ENCODE peak calls at places on chromosomes 11 and 22, in eight cellular contexts. R is PC-3, V is endothelial cell of umbilical vein, X is kidney, Y is neural progenitor cell, S is SK-N-SH, G is HCT116, D is H9. L is an unnamed sample.

GRCh38 chr11:105181100-105181499 is 41.5 kb upstream of the CARD18 start:
- DNase-seq in R (peak; percentile 59), V (peak; percentile 83), X (no peak), Y (no peak), S (no peak), G (no peak), D (no peak), L (no peak)

GRCh38 chr11:12113294-12113693 is 2.9 kb downstream of the MICAL2 start:
- DNase-seq in R (no peak), V (no peak), X (no peak), Y (no peak), S (no peak), G (no peak), D (no peak), L (no peak)

GRCh38 chr11:45266693-45267451 is 19.3 kb downstream of the SYT13 start:
- DNase-seq in R (no peak), V (no peak), X (no peak), Y (peak; percentile 52), S (no peak), G (no peak), D (peak; percentile 78), L (peak; percentile 88)

GRCh38 chr11:131392528-131393255 is 22.3 kb downstream of the NTM start:
- DNase-seq in R (peak; percentile 9), V (no peak), X (no peak), Y (peak; percentile 63), S (no peak), G (no peak), D (peak; percentile 59), L (peak; percentile 78)

GRCh38 chr11:10927533-10927932 is 69.7 kb upstream of the ZBED5 start:
- DNase-seq in R (peak; percentile 84), V (no peak), X (no peak), Y (no peak), S (no peak), G (no peak), D (no peak), L (no peak)

GRCh38 chr11:118436639-118437045 is 350 bp downstream of the KMT2A start:
- DNase-seq in R (peak; percentile 15), V (no peak), X (peak; percentile 85), Y (no peak), S (no peak), G (no peak), D (peak; percentile 37), L (peak; percentile 73)

GRCh38 chr11:69297926-69298777 is 4.2 kb downstream of the MYEOV start:
- DNase-seq in R (peak; percentile 95), V (peak; percentile 84), X (peak; percentile 96), Y (no peak), S (no peak), G (peak; percentile 78), D (no peak), L (no peak)

GRCh38 chr11:111942826-111943225 is 5.7 kb downstream of the DIXDC1 start:
- DNase-seq in R (no peak), V (no peak), X (no peak), Y (no peak), S (no peak), G (no peak), D (no peak), L (no peak)

GRCh38 chr11:130295657-130296056 is 19.1 kb downstream of the ZBTB44 start:
- DNase-seq in R (no peak), V (no peak), X (no peak), Y (peak; percentile 6), S (no peak), G (no peak), D (peak; percentile 49), L (peak; percentile 78)

GRCh38 chr11:79013509-79013908 is 427.3 kb downstream of the TENM4 start:
- DNase-seq in R (peak; percentile 18), V (peak; percentile 10), X (no peak), Y (no peak), S (no peak), G (no peak), D (no peak), L (no peak)

GRCh38 chr22:47622541-47622940 is 860.1 kb downstream of the TBC1D22A start:
- DNase-seq in R (no peak), V (no peak), X (no peak), Y (no peak), S (no peak), G (no peak), D (peak; percentile 10), L (no peak)

GRCh38 chr22:44701824-44702478 is at the start of gene PRR5:
- DNase-seq in R (peak; percentile 40), V (peak; percentile 63), X (peak; percentile 96), Y (peak; percentile 89), S (peak; percentile 97), G (peak; percentile 51), D (peak; percentile 77), L (peak; percentile 91)

GRCh38 chr11:91846002-91846401 is 378.6 kb upstream of the FAT3 start:
- DNase-seq in R (peak; percentile 12), V (no peak), X (no peak), Y (no peak), S (no peak), G (no peak), D (no peak), L (no peak)

GRCh38 chr11:126175261-126175885 is 36.1 kb downstream of the RPUSD4 start:
- DNase-seq in R (no peak), V (peak; percentile 40), X (no peak), Y (no peak), S (no peak), G (no peak), D (no peak), L (no peak)

GRCh38 chr22:48760481-48761238 is 1067.0 kb downstream of the BRD1 start:
- DNase-seq in R (no peak), V (no peak), X (no peak), Y (no peak), S (no peak), G (no peak), D (peak; percentile 12), L (peak; percentile 26)

GRCh38 chr22:39212721-39213376 is 31.9 kb downstream of the PDGFB start:
- DNase-seq in R (peak; percentile 78), V (no peak), X (peak; percentile 45), Y (peak; percentile 45), S (no peak), G (peak; percentile 56), D (peak; percentile 73), L (peak; percentile 82)

GRCh38 chr11:12319734-12320387 is 57.5 kb upstream of the PARVA start:
- DNase-seq in R (no peak), V (no peak), X (no peak), Y (no peak), S (no peak), G (no peak), D (no peak), L (no peak)

GRCh38 chr11:77104727-77105126 is 2.1 kb downstream of the OMP start:
- DNase-seq in R (no peak), V (no peak), X (no peak), Y (no peak), S (no peak), G (no peak), D (no peak), L (no peak)

GRCh38 chr11:119901657-119902577 is 172.9 kb upstream of the NECTIN1 start:
- DNase-seq in R (no peak), V (no peak), X (no peak), Y (no peak), S (peak; percentile 34), G (no peak), D (no peak), L (no peak)

GRCh38 chr11:99199336-99199735 is 178.6 kb downstream of the CNTN5 start:
- DNase-seq in R (no peak), V (no peak), X (no peak), Y (no peak), S (no peak), G (no peak), D (no peak), L (no peak)
- H3K27ac ChIP-seq in R (no peak overlapping the region), V (no peak overlapping the region), X (no peak overlapping the region), Y (no peak overlapping the region), S (no peak overlapping the region), G (no peak overlapping the region), D (no peak overlapping the region), L (no peak overlapping the region)

GRCh38 chr22:36352775-36353507 is 34.8 kb downstream of the MYH9 start:
- DNase-seq in R (no peak), V (peak; percentile 90), X (no peak), Y (peak; percentile 38), S (no peak), G (no peak), D (no peak), L (no peak)

GRCh38 chr22:36355362-36355761 is 32.4 kb downstream of the MYH9 start:
- DNase-seq in R (no peak), V (no peak), X (no peak), Y (no peak), S (no peak), G (no peak), D (no peak), L (no peak)

GRCh38 chr22:36349726-36350125 is 38.0 kb downstream of the MYH9 start:
- DNase-seq in R (no peak), V (peak; percentile 77), X (no peak), Y (no peak), S (no peak), G (no peak), D (no peak), L (no peak)

GRCh38 chr22:36350751-36351594 is 36.8 kb downstream of the MYH9 start:
- DNase-seq in R (peak; percentile 48), V (peak; percentile 56), X (peak; percentile 81), Y (no peak), S (no peak), G (no peak), D (no peak), L (peak; percentile 75)

GRCh38 chr22:36351921-36352774 is 35.6 kb downstream of the MYH9 start:
- DNase-seq in R (peak; percentile 68), V (no peak), X (peak; percentile 91), Y (no peak), S (no peak), G (no peak), D (no peak), L (peak; percentile 51)
- H3K9ac ChIP-seq in R (peak overlapping the region; percentile 40), V (peak overlapping the region; percentile 50), X (peak overlapping the region; percentile 83), Y (no peak overlapping the region), S (no peak overlapping the region), G (peak overlapping the region; percentile 30), D (no peak overlapping the region), L (peak overlapping the region; percentile 8)

GRCh38 chr11:28529540-28530410 is 421.6 kb downstream of the METTL15 start:
- DNase-seq in R (peak; percentile 83), V (peak; percentile 65), X (no peak), Y (peak; percentile 62), S (peak; percentile 32), G (peak; percentile 37), D (no peak), L (no peak)
- TF ChIP-seq CTCF in R (peak; percentile 68), V (peak; percentile 15), X (peak; percentile 10), Y (peak; percentile 67), S (peak; percentile 54), G (peak; percentile 65), D (peak; percentile 73), L (peak; percentile 78)

DNA sequence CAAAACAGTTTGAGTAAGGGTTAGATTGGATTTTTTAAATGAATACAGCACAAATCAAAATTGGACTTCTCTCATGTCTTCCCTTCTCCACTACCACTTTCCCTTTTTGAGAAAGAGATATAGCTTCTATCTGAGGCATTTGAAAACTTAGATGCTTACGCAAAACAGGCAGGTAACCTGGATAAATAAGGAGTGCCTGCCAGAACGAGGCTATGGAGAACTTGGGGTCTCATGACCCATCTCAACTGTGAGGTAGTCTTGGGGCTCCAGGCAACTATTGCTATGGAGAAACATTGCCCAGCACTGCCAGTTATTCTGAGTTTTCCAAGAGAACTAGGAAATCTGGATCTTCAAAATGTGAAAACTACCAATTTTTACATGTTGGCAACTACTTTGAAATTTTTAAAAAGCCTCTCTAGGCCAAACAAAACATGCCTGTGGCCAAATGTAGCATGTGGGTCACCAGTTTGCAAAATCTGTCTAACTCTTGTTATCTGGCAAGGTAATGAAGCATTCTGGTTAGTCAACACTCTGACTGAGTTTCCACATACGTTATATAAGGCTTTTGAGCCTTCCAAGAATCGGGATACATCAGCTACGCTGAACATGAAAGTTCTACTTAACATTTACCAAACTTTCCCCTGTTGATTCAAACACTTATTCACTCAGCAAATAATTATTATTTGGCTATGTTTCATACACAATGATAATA is 752.7 kb downstream of the KCNA4 start:
- DNase-seq in R (peak; percentile 5), V (no peak), X (no peak), Y (no peak), S (no peak), G (no peak), D (no peak), L (no peak)
- H3K27ac ChIP-seq in R (no peak overlapping the region), V (no peak overlapping the region), X (no peak overlapping the region), Y (no peak overlapping the region), S (no peak overlapping the region), G (no peak overlapping the region), D (no peak overlapping the region), L (no peak overlapping the region)